ENCODE peak calls at places on chromosomes 12 and 14, in eight cellular contexts. L is A549; V is KG1; A is stimulated activated CD4-positive, alpha-beta T cell treated with anti-CD3 and anti-CD28 coated beads, Interleukin-1b, Interleukin-23, amount 100 ng/mL, for 24 hours; Y is MCF 10A; E is fibroblast of mammary gland; G is H54; I is ELR. O is an unnamed sample.

GRCh38 chr12:65215449-65215848 is 46.1 kb downstream of the LEMD3 start:
- DNase-seq in L (no peak), Y (no peak), A (no peak), G (no peak), E (no peak), V (no peak), I (no peak), O (no peak)

GRCh38 chr12:107236824-107237467 is 143.6 kb upstream of the CRY1 start:
- DNase-seq in I (peak), V (no peak), A (no peak), L (no peak), G (no peak), E (no peak), Y (peak), O (peak)

GRCh38 chr12:78759387-78759786 is 105.2 kb upstream of the SYT1 start:
- DNase-seq in G (no peak), V (no peak), Y (peak), I (peak), L (peak), A (no peak), E (peak), O (peak)

GRCh38 chr12:51275088-51275487 is 4.9 kb upstream of the SMAGP start:
- DNase-seq in V (no peak), Y (no peak), L (no peak), A (no peak), E (no peak), G (no peak), I (no peak), O (no peak)

GRCh38 chr14:71692496-71692895 is 239.7 kb upstream of the RGS6 start:
- DNase-seq in E (peak), A (no peak), G (peak), Y (peak), I (peak), L (no peak), V (no peak), O (no peak)

GRCh38 chr12:16421806-16422205 is 74.4 kb downstream of the MGST1 start:
- DNase-seq in A (no peak), I (no peak), E (peak), G (no peak), Y (no peak), L (no peak), V (no peak), O (no peak)

GRCh38 chr12:91163116-91163515 is 19.5 kb downstream of the DCN start:
- DNase-seq in V (no peak), L (no peak), E (no peak), I (no peak), G (no peak), Y (no peak), A (no peak), O (no peak)

GRCh38 chr12:29752121-29752520 is 31.6 kb downstream of the TMTC1 start:
- DNase-seq in E (no peak), G (no peak), I (no peak), V (no peak), A (no peak), Y (no peak), L (no peak), O (no peak)

GRCh38 chr14:64693766-64694165 is 10.5 kb upstream of the PLEKHG3 start:
- DNase-seq in A (no peak), L (no peak), V (no peak), I (no peak), G (no peak), E (no peak), Y (no peak), O (no peak)

GRCh38 chr14:68386950-68387779 is 405.7 kb downstream of the ZFP36L1 start:
- DNase-seq in I (no peak), L (no peak), E (peak), Y (no peak), G (no peak), V (no peak), A (no peak), O (no peak)

O was measured in SJCRH30.